ENCODE peak calls at places on chromosome 1, in four cellular contexts. B is stomach, X is progenitor cell of endocrine pancreas, H is WTC11. I is an unnamed sample.

GRCh38 chr1:39116868-39117728 is 87.4 kb upstream of the MACF1 start:
- DNase-seq in B (no peak), X (no peak), H (no peak), I (peak)

GRCh38 chr1:151739590-151740355 is 18.5 kb downstream of the RIIAD1 start:
- DNase-seq in B (peak), X (no peak), H (no peak), I (no peak)

GRCh38 chr1:85025940-85026339 is 22.4 kb downstream of the MCOLN3 start:
- DNase-seq in B (no peak), X (no peak), H (no peak), I (no peak)

GRCh38 chr1:81549588-81550127 is 251.1 kb upstream of the ADGRL2 start:
- DNase-seq in B (no peak), X (no peak), H (no peak), I (peak)

GRCh38 chr1:194776657-194777056 is 1590.2 kb upstream of the B3GALT2 start:
- DNase-seq in B (no peak), X (no peak), H (no peak), I (no peak)

GRCh38 chr1:114627107-114627506 is 42.7 kb downstream of the DENND2C start:
- DNase-seq in B (no peak), X (no peak), H (no peak), I (no peak)

GRCh38 chr1:246329900-246330299 is 177.2 kb downstream of the SMYD3 start:
- DNase-seq in B (no peak), X (no peak), H (no peak), I (no peak)

GRCh38 chr1:111565079-111565478 is 54.5 kb upstream of the RAP1A start:
- DNase-seq in B (no peak), X (no peak), H (no peak), I (peak)

GRCh38 chr1:42381424-42381673 is 757 bp downstream of the RIMKLA start:
- DNase-seq in B (no peak), X (no peak), H (no peak), I (no peak)

GRCh38 chr1:100750002-100750885 is 30.7 kb downstream of the VCAM1 start:
- DNase-seq in B (no peak), X (no peak), H (peak), I (no peak)
- TF ChIP-seq CTCF in B (no peak), X (no peak), H (no peak), I (no peak)

DNA sequence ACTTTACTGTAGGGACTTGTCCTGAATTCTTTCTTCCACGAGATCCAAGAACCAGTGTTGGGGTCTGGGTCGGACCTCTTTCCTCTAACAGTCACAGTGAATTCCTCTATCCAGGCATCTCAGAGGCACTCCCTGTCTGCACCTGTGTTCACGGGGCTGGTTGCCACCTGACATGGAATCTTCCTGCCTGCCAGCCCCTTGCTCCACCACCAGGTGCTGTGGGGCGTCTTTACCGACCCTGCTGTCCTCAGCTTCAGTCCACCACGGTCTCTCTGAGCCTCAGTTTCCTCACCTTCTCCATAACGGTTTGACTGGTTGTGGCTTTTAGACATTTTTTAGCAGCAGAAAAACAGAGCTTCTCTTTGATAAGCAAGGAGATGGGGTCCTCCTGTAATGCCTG is 62.7 kb downstream of the SDC3 start:
- DNase-seq in B (no peak), X (no peak), H (peak), I (no peak)
- TF ChIP-seq CTCF in B (no peak), X (peak), H (no peak), I (peak)

GRCh38 chr1:187716160-187716559 is 887.4 kb downstream of the PLA2G4A start:
- DNase-seq in B (no peak), X (no peak), H (no peak), I (no peak)
- TF ChIP-seq CTCF in B (no peak), X (no peak), H (no peak), I (no peak)

GRCh38 chr1:223558512-223558911 is 107.0 kb downstream of the CAPN8 start:
- DNase-seq in B (no peak), X (no peak), H (no peak), I (no peak)

GRCh38 chr1:223553957-223554356 is 111.5 kb downstream of the CAPN8 start:
- DNase-seq in B (no peak), X (no peak), H (no peak), I (no peak)

GRCh38 chr1:223557125-223557465 is 108.4 kb downstream of the CAPN8 start:
- DNase-seq in B (no peak), X (no peak), H (no peak), I (no peak)

GRCh38 chr1:223551610-223552009 is 113.9 kb downstream of the CAPN8 start:
- DNase-seq in B (no peak), X (no peak), H (no peak), I (no peak)

DNA sequence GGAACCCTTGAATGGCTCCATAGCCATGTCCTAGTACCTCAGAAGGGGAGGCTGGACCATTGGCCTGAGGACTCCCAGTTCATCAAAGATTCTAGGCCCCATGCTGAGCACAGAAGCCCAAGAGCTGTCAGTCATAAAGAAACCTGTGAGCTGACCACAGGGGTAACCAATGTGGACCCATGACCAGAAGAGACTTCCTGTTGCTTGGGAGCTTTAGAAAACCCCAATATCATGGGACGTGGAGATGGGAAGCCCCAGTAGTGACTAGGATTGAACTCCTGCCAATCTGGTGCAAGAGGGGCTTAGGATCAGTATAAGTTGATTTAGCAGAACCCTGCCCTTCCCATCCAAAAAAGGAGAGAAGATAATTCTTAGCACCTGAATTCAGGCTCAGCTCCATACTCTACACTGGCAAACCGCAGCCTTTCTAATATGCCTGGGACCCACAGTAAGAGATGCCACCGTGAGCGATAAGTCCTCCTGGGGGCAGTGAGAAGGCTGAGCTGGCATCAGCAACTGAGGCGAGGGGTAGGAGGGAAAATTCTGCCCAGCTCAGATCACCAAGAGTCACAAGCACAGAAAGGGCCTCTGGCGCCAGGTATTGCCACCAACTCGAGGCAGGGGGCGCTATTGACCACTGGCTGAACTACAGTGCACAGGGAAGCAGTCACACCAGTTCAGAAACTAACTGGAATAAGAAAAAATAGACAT is 108.9 kb downstream of the CAPN8 start:
- DNase-seq in B (peak), X (peak), H (peak), I (peak)
- TF ChIP-seq CTCF in B (peak), X (peak), H (peak), I (peak)

GRCh38 chr1:157505481-157506272 is 46.6 kb downstream of the FCRL5 start:
- DNase-seq in B (peak), X (peak), H (peak), I (peak)
- TF ChIP-seq CTCF in B (peak), X (peak), H (peak), I (peak)